ENCODE peak calls at places on chromosome 19, in six cellular contexts. E, R, W, C, F and L are unnamed samples.

GRCh38 chr19:33552191-33552927 is 30.8 kb upstream of the PEPD start:
- DNase-seq in W (no peak), F (no peak), E (no peak), R (no peak), C (no peak), L (no peak)

GRCh38 chr19:22052644-22053013 is 345 bp downstream of the ZNF257 start:
- DNase-seq in R (no peak), C (no peak), E (no peak), F (no peak), W (peak; percentile 19), L (no peak)

GRCh38 chr19:8506402-8506957 is 4.0 kb upstream of the PRAM1 start:
- DNase-seq in E (peak; percentile 23), C (no peak), R (no peak), W (no peak), F (peak; percentile 75), L (peak; percentile 51)

GRCh38 chr19:43667524-43668405 is 2.2 kb downstream of the PLAUR start:
- DNase-seq in W (no peak), E (no peak), R (no peak), F (peak; percentile 23), C (no peak), L (no peak)

GRCh38 chr19:31356587-31357314 is 7.5 kb upstream of the TSHZ3 start:
- DNase-seq in C (no peak), W (no peak), R (no peak), F (peak; percentile 80), E (no peak), L (no peak)

GRCh38 chr19:45645631-45646344 is 6.6 kb upstream of the EML2 start:
- DNase-seq in W (peak; percentile 94), C (peak; percentile 74), E (peak; percentile 75), R (peak; percentile 88), F (peak; percentile 98), L (peak; percentile 93)

GRCh38 chr19:15449620-15450527 is at the start of gene WIZ:
- DNase-seq in C (peak; percentile 48), E (peak; percentile 72), W (peak; percentile 74), F (peak; percentile 92), R (no peak), L (peak; percentile 91)

GRCh38 chr19:42017040-42017439 is 23.0 kb upstream of the ATP1A3 start:
- DNase-seq in C (peak; percentile 45), R (no peak), E (peak; percentile 54), W (no peak), F (no peak), L (no peak)

GRCh38 chr19:31331536-31331935 is 17.7 kb downstream of the TSHZ3 start:
- DNase-seq in E (no peak), C (no peak), F (no peak), R (no peak), W (no peak), L (no peak)

GRCh38 chr19:19492026-19492610 is 23.2 kb downstream of the TSSK6 start:
- DNase-seq in R (no peak), C (no peak), E (no peak), F (no peak), W (no peak), L (no peak)

GRCh38 chr19:18725755-18726416 is 42.4 kb downstream of the CRTC1 start:
- DNase-seq in W (no peak), C (no peak), F (no peak), E (no peak), R (no peak), L (no peak)

GRCh38 chr19:42487798-42488178 is 40.5 kb downstream of the CEACAM1 start:
- DNase-seq in F (no peak), C (no peak), R (no peak), W (no peak), E (no peak), L (no peak)

GRCh38 chr19:10557603-10558197 is 8.1 kb downstream of the KRI1 start:
- DNase-seq in W (no peak), E (no peak), F (no peak), R (no peak), C (no peak), L (no peak)

GRCh38 chr19:47315125-47315821 is 5.6 kb downstream of the C5AR1 start:
- DNase-seq in W (no peak), E (peak; percentile 91), C (peak; percentile 98), F (peak; percentile 46), R (peak; percentile 87), L (peak; percentile 90)

GRCh38 chr19:13207237-13208130 is 57.3 kb downstream of the IER2 start:
- DNase-seq in F (peak; percentile 72), W (peak; percentile 63), C (no peak), R (no peak), E (no peak), L (peak; percentile 73)

GRCh38 chr19:51784922-51785690 is 9.9 kb upstream of the FPR3 start:
- DNase-seq in R (no peak), C (peak; percentile 53), E (peak; percentile 85), W (peak; percentile 17), F (peak; percentile 45), L (no peak)

GRCh38 chr19:17803264-17803896 is 8.4 kb downstream of the B3GNT3 start:
- DNase-seq in F (no peak), R (no peak), E (no peak), W (no peak), C (peak; percentile 5), L (no peak)

GRCh38 chr19:45446295-45446694 is 21.5 kb upstream of the FOSB start:
- DNase-seq in W (peak; percentile 73), C (no peak), R (no peak), F (peak; percentile 71), E (peak; percentile 44), L (peak; percentile 41)

GRCh38 chr19:17757125-17757524 is 5.8 kb downstream of the FCHO1 start:
- DNase-seq in C (no peak), W (no peak), F (no peak), E (peak; percentile 79), R (no peak), L (peak; percentile 51)

GRCh38 chr19:30999726-31000125 is 349.5 kb downstream of the TSHZ3 start:
- DNase-seq in R (no peak), C (no peak), F (no peak), E (no peak), W (no peak), L (no peak)

GRCh38 chr19:2051771-2052704 is 994 bp upstream of the MKNK2 start:
- DNase-seq in C (no peak), W (peak; percentile 63), E (no peak), F (no peak), R (no peak), L (peak; percentile 22)
- H3K9me2 ChIP-seq in C (no peaks in the 10 kb centered on the region), W (no peaks in the 10 kb centered on the region), E (no peaks in the 10 kb centered on the region), F (no peaks in the 10 kb centered on the region), R (no peaks in the 10 kb centered on the region), L (no peaks in the 10 kb centered on the region)

DNA sequence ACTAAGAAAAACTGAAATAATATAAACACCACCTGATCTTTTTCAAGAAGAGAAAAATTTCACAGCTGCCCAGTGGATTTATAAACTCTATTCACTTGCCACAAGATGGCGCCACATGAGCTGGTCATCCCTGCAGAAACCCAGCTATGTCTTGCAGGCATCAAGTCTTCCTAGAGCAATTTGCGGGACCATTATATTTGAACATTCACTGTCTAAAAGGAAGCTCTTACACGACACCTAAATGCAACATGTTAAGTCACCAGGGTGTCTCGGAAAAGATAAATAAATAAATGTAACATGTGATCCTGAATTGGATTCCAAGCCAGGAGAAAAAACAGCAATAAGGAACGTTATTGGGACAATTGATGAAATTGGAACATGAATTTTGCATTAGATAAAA is 20.3 kb upstream of the AKT2 start:
- DNase-seq in F (peak; percentile 91), C (peak; percentile 74), E (peak; percentile 71), W (peak; percentile 91), R (peak; percentile 77), L (peak; percentile 91)
- H3K4me1 ChIP-seq in F (peaks cover 7% of the 10 kb centered on the region), C (no peaks in the 10 kb centered on the region), E (no peaks in the 10 kb centered on the region), W (peaks cover 4% of the 10 kb centered on the region), R (no peaks in the 10 kb centered on the region), L (no peaks in the 10 kb centered on the region)

GRCh38 chr19:55253264-55253663 is 5.6 kb downstream of the PPP6R1 start:
- DNase-seq in E (no peak), F (no peak), R (no peak), W (peak; percentile 23), C (no peak), L (no peak)

GRCh38 chr19:55255618-55256423 is 3.0 kb downstream of the PPP6R1 start:
- DNase-seq in C (peak; percentile 86), R (no peak), W (peak; percentile 73), E (peak; percentile 95), F (no peak), L (no peak)

GRCh38 chr19:55254625-55254977 is 4.2 kb downstream of the PPP6R1 start:
- DNase-seq in R (no peak), F (no peak), E (no peak), W (peak; percentile 31), C (no peak), L (no peak)

GRCh38 chr19:55252760-55253159 is 6.1 kb downstream of the PPP6R1 start:
- DNase-seq in R (no peak), C (no peak), W (no peak), F (no peak), E (no peak), L (no peak)

DNA sequence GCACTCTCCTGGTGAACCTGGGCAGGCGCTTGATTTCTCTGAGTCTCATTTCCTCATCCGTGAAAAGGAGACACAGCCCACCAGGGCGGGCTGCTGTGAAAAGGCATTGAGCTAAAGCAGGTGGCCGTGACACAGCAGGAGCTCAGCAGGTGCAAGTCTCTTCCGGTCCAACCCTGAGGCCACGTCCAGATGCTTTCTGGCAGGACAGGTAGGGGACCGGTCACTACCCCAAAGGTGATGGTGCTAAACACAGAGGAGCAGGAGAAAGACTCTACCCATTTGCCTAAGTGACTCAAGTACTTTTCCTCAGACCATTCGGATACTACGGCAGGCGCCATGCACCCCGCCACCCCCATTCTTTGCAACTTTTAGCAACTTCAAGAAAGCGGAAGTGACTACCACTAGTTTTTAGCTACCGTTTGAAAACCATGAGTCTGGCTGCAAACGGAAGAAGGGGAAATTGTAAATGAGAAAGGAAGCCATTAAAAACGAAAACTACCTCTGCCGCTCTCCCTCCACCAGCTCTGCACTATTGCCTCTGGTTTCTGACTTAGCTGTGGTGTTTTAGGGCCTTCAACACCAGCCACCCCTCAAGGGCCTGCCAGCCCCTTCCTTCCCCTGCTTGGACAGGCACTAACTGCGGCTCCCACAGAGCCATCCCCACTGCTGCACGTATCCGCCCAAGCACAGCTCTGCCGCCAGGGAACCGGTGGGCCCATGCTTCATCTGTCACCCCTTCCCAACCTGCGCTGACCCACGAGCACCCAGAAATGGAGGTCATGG is 4.8 kb downstream of the PPP6R1 start:
- DNase-seq in R (no peak), W (peak; percentile 97), E (no peak), F (peak; percentile 28), C (no peak), L (no peak)
- TF ChIP-seq CTCF in R (no peak), W (no peak), E (no peak), F (no peak), C (no peak), L (no peak)

GRCh38 chr19:5052515-5052914 is 83.6 kb downstream of the KDM4B start:
- DNase-seq in C (no peak), R (no peak), E (peak; percentile 19), F (peak; percentile 52), W (peak; percentile 19), L (no peak)
- H3K9me2 ChIP-seq in C (no peaks in the 10 kb centered on the region), R (no peaks in the 10 kb centered on the region), E (no peaks in the 10 kb centered on the region), F (no peaks in the 10 kb centered on the region), W (no peaks in the 10 kb centered on the region), L (no peaks in the 10 kb centered on the region)

GRCh38 chr19:3151563-3152430 is 16.0 kb downstream of the GNA15 start:
- DNase-seq in E (no peak), C (no peak), R (no peak), F (no peak), W (no peak), L (no peak)
- H3K4me1 ChIP-seq in E (peaks cover 12% of the 10 kb centered on the region), C (no peaks in the 10 kb centered on the region), R (no peaks in the 10 kb centered on the region), F (no peaks in the 10 kb centered on the region), W (peaks cover 24% of the 10 kb centered on the region), L (no peaks in the 10 kb centered on the region)